ENCODE peak calls at places on chromosome 22, in seven cellular contexts. M is retina; A is NCI-H460; G is effector memory CD8-positive, alpha-beta T cell; I is NCI-H2171; B is activated CD4-positive, CD25-positive, alpha-beta regulatory T cell treated with anti-CD3 and anti-CD28 coated beads, Interleukin-2, amount 50 U/mL, for 16 hours; W is IMR-90. Q is an unnamed sample.
A peak's percentile ranks its signal among the peaks of the same experiment; 100 is the strongest.

GRCh38 chr22:49622241-49623105 is 205.2 kb downstream of the BRD1 start:
- DNase-seq in M (no peak), A (no peak), G (no peak), I (no peak), B (no peak), W (no peak), Q (no peak)

GRCh38 chr22:46452195-46453005 is 85.0 kb downstream of the CELSR1 start:
- DNase-seq in M (no peak), A (no peak), G (no peak), I (no peak), B (no peak), W (no peak), Q (no peak)

GRCh38 chr22:37204045-37204655 is 8.1 kb downstream of the SSTR3 start:
- DNase-seq in M (no peak), A (no peak), G (no peak), I (no peak), B (no peak), W (no peak), Q (no peak)

GRCh38 chr22:29044657-29045176 is 16.9 kb downstream of the C22orf31 start:
- DNase-seq in M (no peak), A (no peak), G (no peak), I (no peak), B (no peak), W (peak; percentile 87), Q (no peak)

GRCh38 chr22:46815896-46816721 is 53.7 kb downstream of the TBC1D22A start:
- DNase-seq in M (no peak), A (no peak), G (no peak), I (no peak), B (no peak), W (peak; percentile 66), Q (no peak)

GRCh38 chr22:36395922-36396321 is 8.2 kb upstream of the MYH9 start:
- DNase-seq in M (no peak), A (peak; percentile 48), G (no peak), I (no peak), B (no peak), W (peak; percentile 81), Q (no peak)

GRCh38 chr22:44331881-44332714 is 19.3 kb upstream of the SHISAL1 start:
- DNase-seq in M (peak; percentile 75), A (peak; percentile 34), G (no peak), I (no peak), B (no peak), W (peak; percentile 33), Q (no peak)

GRCh38 chr22:49306632-49306975 is 521.1 kb downstream of the BRD1 start:
- DNase-seq in M (no peak), A (no peak), G (no peak), I (no peak), B (no peak), W (no peak), Q (no peak)

GRCh38 chr22:31872209-31872608 is 72.1 kb upstream of the YWHAH start:
- DNase-seq in M (no peak), A (peak; percentile 30), G (no peak), I (no peak), B (no peak), W (no peak), Q (no peak)

GRCh38 chr22:48573766-48574165 is 1253.9 kb downstream of the BRD1 start:
- DNase-seq in M (no peak), A (no peak), G (no peak), I (no peak), B (no peak), W (no peak), Q (no peak)

GRCh38 chr22:29004647-29005371 is 56.8 kb downstream of the C22orf31 start:
- DNase-seq in M (peak; percentile 84), A (no peak), G (no peak), I (peak; percentile 32), B (no peak), W (peak; percentile 15), Q (no peak)

GRCh38 chr22:40531951-40532900 is 104.3 kb downstream of the MRTFA start:
- DNase-seq in M (no peak), A (no peak), G (no peak), I (no peak), B (no peak), W (no peak), Q (no peak)

GRCh38 chr22:38262051-38262795 is 10.6 kb downstream of the TMEM184B start:
- DNase-seq in M (no peak), A (no peak), G (peak; percentile 43), I (no peak), B (no peak), W (no peak), Q (no peak)

Q was measured in NCI-H1694 treated with DMSO at 0.1 percent for 48 hours.